ENCODE peak calls at places on chromosomes 5 and 9, in ten cellular contexts. One of them, this sample, is unnamed.

GRCh38 chr5:31317642-31318041 is 124.2 kb downstream of the CDH6 start:
- DNase-seq in HCT116: no peak
- DNase-seq in OCI-LY7: no peak
- DNase-seq in cardiac muscle cell: no peak
- DNase-seq in lung: no peak
- DNase-seq in CD8-positive, alpha-beta T cell: no peak
- DNase-seq in GM12865: no peak
- DNase-seq in cardiac fibroblast: no peak
- DNase-seq in AG04450: no peak
- DNase-seq in adrenal gland: no peak
- DNase-seq in this sample: no peak

GRCh38 chr9:16705121-16705604 is 165.3 kb downstream of the BNC2 start:
- DNase-seq in GM12865: no peak
- DNase-seq in AG04450: peak
- DNase-seq in CD8-positive, alpha-beta T cell: no peak
- DNase-seq in cardiac fibroblast: peak
- DNase-seq in lung: peak
- DNase-seq in OCI-LY7: no peak
- DNase-seq in cardiac muscle cell: peak
- DNase-seq in adrenal gland: peak
- DNase-seq in HCT116: no peak
- DNase-seq in this sample: peak

GRCh38 chr9:13279284-13280162 is at the start of gene MPDZ:
- DNase-seq in GM12865: no peak
- DNase-seq in cardiac fibroblast: peak
- DNase-seq in OCI-LY7: no peak
- DNase-seq in cardiac muscle cell: peak
- DNase-seq in adrenal gland: peak
- DNase-seq in AG04450: no peak
- DNase-seq in lung: peak
- DNase-seq in HCT116: no peak
- DNase-seq in CD8-positive, alpha-beta T cell: no peak
- DNase-seq in this sample: no peak

GRCh38 chr9:37987467-37987981 is 81.5 kb downstream of the SHB start:
- DNase-seq in cardiac fibroblast: no peak
- DNase-seq in adrenal gland: peak
- DNase-seq in OCI-LY7: no peak
- DNase-seq in CD8-positive, alpha-beta T cell: no peak
- DNase-seq in lung: no peak
- DNase-seq in cardiac muscle cell: no peak
- DNase-seq in HCT116: no peak
- DNase-seq in GM12865: no peak
- DNase-seq in AG04450: no peak
- DNase-seq in this sample: no peak

GRCh38 chr9:36665921-36666429 is 93.3 kb downstream of the MELK start:
- DNase-seq in GM12865: peak
- DNase-seq in lung: no peak
- DNase-seq in AG04450: no peak
- DNase-seq in OCI-LY7: peak
- DNase-seq in adrenal gland: no peak
- DNase-seq in cardiac fibroblast: peak
- DNase-seq in cardiac muscle cell: no peak
- DNase-seq in HCT116: no peak
- DNase-seq in CD8-positive, alpha-beta T cell: no peak
- DNase-seq in this sample: no peak

GRCh38 chr5:163281512-163281911 is 155.9 kb upstream of the CCNG1 start:
- DNase-seq in HCT116: no peak
- DNase-seq in GM12865: no peak
- DNase-seq in AG04450: no peak
- DNase-seq in adrenal gland: no peak
- DNase-seq in cardiac fibroblast: no peak
- DNase-seq in OCI-LY7: no peak
- DNase-seq in cardiac muscle cell: no peak
- DNase-seq in CD8-positive, alpha-beta T cell: no peak
- DNase-seq in lung: no peak
- DNase-seq in this sample: no peak

GRCh38 chr9:137985637-137986071 is 108.1 kb downstream of the CACNA1B start:
- DNase-seq in GM12865: no peak
- DNase-seq in adrenal gland: no peak
- DNase-seq in HCT116: no peak
- DNase-seq in AG04450: no peak
- DNase-seq in cardiac fibroblast: no peak
- DNase-seq in cardiac muscle cell: no peak
- DNase-seq in OCI-LY7: no peak
- DNase-seq in lung: no peak
- DNase-seq in CD8-positive, alpha-beta T cell: no peak
- DNase-seq in this sample: no peak

GRCh38 chr9:627571-627970 is 213.9 kb upstream of the DMRT1 start:
- DNase-seq in cardiac fibroblast: peak
- DNase-seq in adrenal gland: no peak
- DNase-seq in CD8-positive, alpha-beta T cell: no peak
- DNase-seq in AG04450: no peak
- DNase-seq in HCT116: no peak
- DNase-seq in lung: no peak
- DNase-seq in GM12865: no peak
- DNase-seq in OCI-LY7: no peak
- DNase-seq in cardiac muscle cell: no peak
- DNase-seq in this sample: no peak

GRCh38 chr9:131872006-131872405 is 132.1 kb upstream of the RAPGEF1 start:
- DNase-seq in cardiac fibroblast: no peak
- DNase-seq in OCI-LY7: no peak
- DNase-seq in cardiac muscle cell: no peak
- DNase-seq in CD8-positive, alpha-beta T cell: no peak
- DNase-seq in adrenal gland: no peak
- DNase-seq in AG04450: no peak
- DNase-seq in HCT116: no peak
- DNase-seq in lung: no peak
- DNase-seq in GM12865: no peak
- DNase-seq in this sample: no peak

GRCh38 chr5:33470544-33470943 is 29.8 kb downstream of the TARS1 start:
- DNase-seq in cardiac muscle cell: peak
- DNase-seq in cardiac fibroblast: peak
- DNase-seq in adrenal gland: peak
- DNase-seq in CD8-positive, alpha-beta T cell: no peak
- DNase-seq in OCI-LY7: peak
- DNase-seq in HCT116: peak
- DNase-seq in AG04450: peak
- DNase-seq in lung: no peak
- DNase-seq in GM12865: no peak
- DNase-seq in this sample: peak

GRCh38 chr9:76996700-76997099 is 22.8 kb upstream of the FOXB2 start:
- DNase-seq in GM12865: peak
- DNase-seq in AG04450: no peak
- DNase-seq in adrenal gland: peak
- DNase-seq in CD8-positive, alpha-beta T cell: no peak
- DNase-seq in cardiac muscle cell: peak
- DNase-seq in HCT116: no peak
- DNase-seq in OCI-LY7: peak
- DNase-seq in lung: no peak
- DNase-seq in cardiac fibroblast: peak
- DNase-seq in this sample: no peak

GRCh38 chr5:64872044-64872443 is 103.3 kb downstream of the CWC27 start:
- DNase-seq in cardiac muscle cell: no peak
- DNase-seq in CD8-positive, alpha-beta T cell: no peak
- DNase-seq in HCT116: no peak
- DNase-seq in lung: no peak
- DNase-seq in AG04450: no peak
- DNase-seq in adrenal gland: no peak
- DNase-seq in cardiac fibroblast: no peak
- DNase-seq in OCI-LY7: no peak
- DNase-seq in GM12865: no peak
- DNase-seq in this sample: no peak

GRCh38 chr9:92917176-92917800 is 30.0 kb upstream of the FGD3 start:
- DNase-seq in adrenal gland: peak
- DNase-seq in AG04450: no peak
- DNase-seq in GM12865: no peak
- DNase-seq in HCT116: no peak
- DNase-seq in CD8-positive, alpha-beta T cell: no peak
- DNase-seq in OCI-LY7: no peak
- DNase-seq in cardiac muscle cell: no peak
- DNase-seq in lung: no peak
- DNase-seq in cardiac fibroblast: no peak
- DNase-seq in this sample: no peak

GRCh38 chr5:73135021-73135420 is 14.6 kb downstream of the TMEM171 start:
- DNase-seq in HCT116: no peak
- DNase-seq in lung: no peak
- DNase-seq in adrenal gland: no peak
- DNase-seq in GM12865: no peak
- DNase-seq in AG04450: no peak
- DNase-seq in CD8-positive, alpha-beta T cell: no peak
- DNase-seq in cardiac muscle cell: no peak
- DNase-seq in OCI-LY7: no peak
- DNase-seq in cardiac fibroblast: no peak
- DNase-seq in this sample: no peak

GRCh38 chr5:73137575-73138530 is 17.5 kb downstream of the TMEM171 start:
- DNase-seq in OCI-LY7: no peak
- DNase-seq in lung: no peak
- DNase-seq in AG04450: no peak
- DNase-seq in adrenal gland: no peak
- DNase-seq in GM12865: no peak
- DNase-seq in CD8-positive, alpha-beta T cell: no peak
- DNase-seq in cardiac fibroblast: no peak
- DNase-seq in HCT116: no peak
- DNase-seq in cardiac muscle cell: peak
- DNase-seq in this sample: no peak

GRCh38 chr5:73132759-73133158 is 12.4 kb downstream of the TMEM171 start:
- DNase-seq in cardiac fibroblast: no peak
- DNase-seq in lung: no peak
- DNase-seq in cardiac muscle cell: no peak
- DNase-seq in HCT116: no peak
- DNase-seq in GM12865: no peak
- DNase-seq in AG04450: no peak
- DNase-seq in CD8-positive, alpha-beta T cell: no peak
- DNase-seq in adrenal gland: no peak
- DNase-seq in OCI-LY7: no peak
- DNase-seq in this sample: no peak

GRCh38 chr5:73136277-73136606 is 15.9 kb downstream of the TMEM171 start:
- DNase-seq in OCI-LY7: no peak
- DNase-seq in lung: no peak
- DNase-seq in GM12865: no peak
- DNase-seq in adrenal gland: no peak
- DNase-seq in cardiac muscle cell: no peak
- DNase-seq in AG04450: no peak
- DNase-seq in CD8-positive, alpha-beta T cell: no peak
- DNase-seq in HCT116: no peak
- DNase-seq in cardiac fibroblast: no peak
- DNase-seq in this sample: no peak

GRCh38 chr5:73135429-73136276 is 15.3 kb downstream of the TMEM171 start:
- DNase-seq in cardiac fibroblast: peak
- DNase-seq in AG04450: peak
- DNase-seq in cardiac muscle cell: peak
- DNase-seq in OCI-LY7: peak
- DNase-seq in HCT116: peak
- DNase-seq in adrenal gland: no peak
- DNase-seq in CD8-positive, alpha-beta T cell: no peak
- DNase-seq in lung: no peak
- DNase-seq in GM12865: no peak
- DNase-seq in this sample: peak
- TF ChIP-seq CTCF in cardiac fibroblast: peak
- TF ChIP-seq CTCF in AG04450: peak
- TF ChIP-seq CTCF in cardiac muscle cell: peak
- TF ChIP-seq CTCF in OCI-LY7: peak
- TF ChIP-seq CTCF in HCT116: peak
- TF ChIP-seq CTCF in adrenal gland: peak
- TF ChIP-seq CTCF in CD8-positive, alpha-beta T cell: peak
- TF ChIP-seq CTCF in lung: no peak
- TF ChIP-seq CTCF in GM12865: no peak
- TF ChIP-seq CTCF in this sample: peak

DNA sequence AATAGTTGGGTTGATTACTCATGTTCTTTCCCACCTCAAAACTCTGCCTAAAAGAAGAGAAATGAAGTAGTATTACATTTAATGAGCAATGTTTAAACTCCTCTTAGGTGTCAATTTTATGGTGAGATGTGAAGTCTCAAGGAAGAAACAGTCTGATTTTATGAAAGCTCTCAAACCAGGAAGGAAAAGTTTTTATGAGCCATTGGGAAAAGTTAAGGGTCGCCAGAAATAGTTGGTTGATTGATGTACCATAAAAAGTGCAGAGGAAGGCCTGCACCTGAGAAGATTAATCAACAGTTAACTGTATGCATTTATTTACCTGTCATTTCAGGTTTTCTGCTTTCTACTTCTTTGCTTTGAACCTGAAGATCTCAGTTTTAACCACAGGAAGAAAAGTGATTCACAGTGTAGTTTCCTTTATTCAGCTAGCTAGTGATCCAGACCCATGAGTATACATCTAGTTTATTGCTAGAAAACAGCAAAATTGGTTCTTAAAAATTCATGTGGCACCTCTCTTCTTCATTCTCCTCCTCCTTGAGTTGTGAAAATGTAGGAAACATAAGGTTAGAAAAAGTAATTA is 133.1 kb downstream of the CSNK1G3 start:
- DNase-seq in HCT116: no peak
- DNase-seq in adrenal gland: no peak
- DNase-seq in OCI-LY7: no peak
- DNase-seq in CD8-positive, alpha-beta T cell: no peak
- DNase-seq in GM12865: no peak
- DNase-seq in AG04450: no peak
- DNase-seq in cardiac fibroblast: no peak
- DNase-seq in lung: no peak
- DNase-seq in cardiac muscle cell: no peak
- DNase-seq in this sample: no peak
- H3K4me3 ChIP-seq in HCT116: no peak
- H3K4me3 ChIP-seq in adrenal gland: no peak
- H3K4me3 ChIP-seq in OCI-LY7: no peak
- H3K4me3 ChIP-seq in CD8-positive, alpha-beta T cell: no peak
- H3K4me3 ChIP-seq in GM12865: no peak
- H3K4me3 ChIP-seq in AG04450: no peak
- H3K4me3 ChIP-seq in cardiac fibroblast: no peak
- H3K4me3 ChIP-seq in lung: no peak
- H3K4me3 ChIP-seq in cardiac muscle cell: no peak
- H3K4me3 ChIP-seq in this sample: no peak

DNA sequence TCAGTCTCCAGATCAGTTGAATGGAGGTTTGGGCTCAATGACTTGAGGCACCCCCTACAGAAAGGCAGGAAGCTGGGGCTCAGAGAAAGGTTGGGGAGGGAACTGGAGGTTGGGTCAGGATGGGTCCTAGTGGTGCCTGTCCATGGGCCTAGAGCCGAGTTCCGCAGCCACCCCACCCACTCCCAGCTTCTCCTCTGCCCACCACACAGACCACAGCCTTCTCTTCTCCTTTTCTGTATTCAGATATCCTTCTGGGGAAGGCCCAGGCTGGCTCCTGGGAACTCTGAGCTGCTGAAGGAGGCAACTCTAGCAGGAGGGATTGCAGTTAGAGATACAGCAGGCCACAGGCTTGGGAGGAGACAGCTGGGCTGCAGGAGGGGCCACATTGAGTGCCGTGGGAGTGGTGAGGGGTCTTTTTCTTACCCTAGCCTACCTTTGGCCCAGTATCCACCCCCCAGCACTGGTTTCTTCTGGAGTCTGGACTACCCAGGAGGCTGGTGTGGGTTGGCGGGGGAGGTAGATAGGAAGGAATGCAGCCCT is 15.4 kb upstream of the PTGS1 start:
- DNase-seq in OCI-LY7: no peak
- DNase-seq in GM12865: no peak
- DNase-seq in cardiac muscle cell: no peak
- DNase-seq in AG04450: no peak
- DNase-seq in lung: no peak
- DNase-seq in adrenal gland: no peak
- DNase-seq in cardiac fibroblast: no peak
- DNase-seq in CD8-positive, alpha-beta T cell: no peak
- DNase-seq in HCT116: no peak
- DNase-seq in this sample: no peak
- TF ChIP-seq CTCF in OCI-LY7: no peak
- TF ChIP-seq CTCF in GM12865: no peak
- TF ChIP-seq CTCF in cardiac muscle cell: no peak
- TF ChIP-seq CTCF in AG04450: no peak
- TF ChIP-seq CTCF in lung: no peak
- TF ChIP-seq CTCF in adrenal gland: no peak
- TF ChIP-seq CTCF in cardiac fibroblast: no peak
- TF ChIP-seq CTCF in CD8-positive, alpha-beta T cell: no peak
- TF ChIP-seq CTCF in HCT116: no peak
- TF ChIP-seq CTCF in this sample: no peak

GRCh38 chr5:173517648-173518047 is 98.8 kb downstream of the BOD1 start:
- DNase-seq in OCI-LY7: no peak
- DNase-seq in adrenal gland: no peak
- DNase-seq in CD8-positive, alpha-beta T cell: no peak
- DNase-seq in AG04450: no peak
- DNase-seq in cardiac muscle cell: no peak
- DNase-seq in cardiac fibroblast: no peak
- DNase-seq in lung: no peak
- DNase-seq in GM12865: no peak
- DNase-seq in HCT116: no peak
- DNase-seq in this sample: no peak
- H3K4me3 ChIP-seq in OCI-LY7: no peak
- H3K4me3 ChIP-seq in adrenal gland: no peak
- H3K4me3 ChIP-seq in CD8-positive, alpha-beta T cell: no peak
- H3K4me3 ChIP-seq in AG04450: no peak
- H3K4me3 ChIP-seq in cardiac muscle cell: no peak
- H3K4me3 ChIP-seq in cardiac fibroblast: no peak
- H3K4me3 ChIP-seq in lung: no peak
- H3K4me3 ChIP-seq in GM12865: no peak
- H3K4me3 ChIP-seq in HCT116: no peak
- H3K4me3 ChIP-seq in this sample: no peak